ENCODE peak calls at places on chromosomes 4 and X, in nine cellular contexts. R, I, T, Q, G, L, X, M and U are unnamed samples.

GRCh38 chr4:44700427-44700826 is 22.2 kb downstream of the GUF1 start:
- DNase-seq in T (no peak), X (no peak), Q (no peak), G (no peak), R (no peak), L (no peak), I (no peak), M (no peak), U (no peak)

GRCh38 chrX:17082831-17083230 is 136.4 kb downstream of the REPS2 start:
- DNase-seq in I (peak), G (peak), R (no peak), Q (no peak), T (peak), X (peak), M (no peak), L (peak), U (no peak)

GRCh38 chrX:80648023-80648422 is 161.7 kb downstream of the BRWD3 start:
- DNase-seq in I (peak), Q (no peak), G (peak), R (no peak), X (no peak), M (no peak), T (peak), L (no peak), U (no peak)

GRCh38 chr4:24511371-24512063 is 72.8 kb downstream of the DHX15 start:
- DNase-seq in G (no peak), L (no peak), I (no peak), M (no peak), T (no peak), Q (no peak), X (no peak), R (no peak), U (no peak)

GRCh38 chr4:2390146-2390545 is 28.3 kb downstream of the ZFYVE28 start:
- DNase-seq in G (peak), R (no peak), I (no peak), T (no peak), M (no peak), X (no peak), L (no peak), Q (no peak), U (no peak)

GRCh38 chr4:178881937-178882336 is 1439.7 kb upstream of the AGA start:
- DNase-seq in Q (no peak), X (no peak), T (no peak), L (no peak), G (no peak), M (no peak), I (no peak), R (no peak), U (no peak)

GRCh38 chrX:68684291-68684918 is 36.9 kb downstream of the STARD8 start:
- DNase-seq in G (no peak), Q (no peak), R (no peak), L (no peak), X (no peak), M (no peak), I (no peak), T (no peak), U (no peak)

GRCh38 chr4:1058997-1059665 is 47.7 kb downstream of the FGFRL1 start:
- DNase-seq in X (no peak), R (no peak), T (no peak), I (no peak), M (no peak), Q (no peak), L (no peak), G (no peak), U (no peak)

GRCh38 chr4:30720656-30721352 is 635 bp downstream of the PCDH7 start:
- DNase-seq in I (no peak), X (peak), R (no peak), L (no peak), M (peak), T (peak), G (peak), Q (peak), U (peak)

GRCh38 chr4:98733601-98734000 is 75.2 kb upstream of the TSPAN5 start:
- DNase-seq in I (no peak), L (no peak), Q (no peak), X (no peak), R (no peak), G (no peak), M (no peak), T (no peak), U (no peak)

GRCh38 chrX:16335181-16335580 is 167.9 kb downstream of the MAGEB17 start:
- DNase-seq in R (no peak), Q (no peak), G (no peak), T (no peak), M (no peak), L (no peak), X (no peak), I (no peak), U (no peak)

GRCh38 chr4:145930592-145930991 is 8.0 kb downstream of the ZNF827 start:
- DNase-seq in T (no peak), L (no peak), X (no peak), Q (no peak), I (no peak), M (no peak), R (no peak), G (no peak), U (no peak)

GRCh38 chrX:3393581-3394111 is 47.2 kb upstream of the MXRA5 start:
- DNase-seq in X (no peak), L (no peak), Q (peak), R (no peak), M (no peak), G (peak), I (no peak), T (no peak), U (no peak)

GRCh38 chr4:139666735-139667266 is 1.2 kb downstream of the MGST2 start:
- DNase-seq in G (no peak), Q (peak), T (peak), R (peak), I (peak), M (peak), X (peak), L (peak), U (peak)

GRCh38 chrX:40852573-40852972 is 117.2 kb upstream of the MED14 start:
- DNase-seq in G (no peak), M (no peak), L (no peak), R (no peak), Q (no peak), X (no peak), I (no peak), T (no peak), U (no peak)

GRCh38 chr4:32775049-32775448 is 2054.9 kb downstream of the PCDH7 start:
- DNase-seq in I (peak), T (no peak), Q (peak), G (peak), X (no peak), M (no peak), L (no peak), R (no peak), U (peak)

GRCh38 chr4:113474017-113474416 is 287.5 kb downstream of the CAMK2D start:
- DNase-seq in R (peak), T (peak), G (peak), M (no peak), Q (no peak), I (no peak), X (no peak), L (no peak), U (no peak)

GRCh38 chr4:152705918-152706317 is 26.1 kb upstream of the TMEM154 start:
- DNase-seq in M (no peak), L (no peak), Q (no peak), X (no peak), R (no peak), T (no peak), I (no peak), G (no peak), U (no peak)

GRCh38 chr4:7429601-7430078 is 5.1 kb downstream of the PSAPL1 start:
- DNase-seq in I (no peak), R (no peak), M (peak), L (no peak), Q (no peak), G (no peak), X (no peak), T (no peak), U (no peak)

GRCh38 chr4:20253799-20254409 is 2.2 kb downstream of the SLIT2 start:
- DNase-seq in T (no peak), G (no peak), L (no peak), I (no peak), Q (peak), X (no peak), M (no peak), R (peak), U (no peak)

GRCh38 chrX:116232833-116233232 is 62.3 kb downstream of the AGTR2 start:
- DNase-seq in G (peak), X (no peak), M (no peak), R (peak), I (no peak), L (no peak), T (no peak), Q (no peak), U (no peak)

GRCh38 chrX:555589-556220 is 74.9 kb upstream of the SHOX start:
- DNase-seq in X (no peak), M (no peak), Q (no peak), L (no peak), T (no peak), R (no peak), I (no peak), G (no peak), U (no peak)

GRCh38 chr4:72631296-72631695 is 62.3 kb upstream of the ADAMTS3 start:
- DNase-seq in G (peak), I (no peak), L (no peak), M (no peak), Q (no peak), R (peak), X (no peak), T (peak), U (no peak)

GRCh38 chrX:40097101-40097491 is 662 bp downstream of the BCOR start:
- DNase-seq in R (no peak), I (no peak), X (no peak), L (no peak), G (no peak), Q (no peak), T (no peak), M (no peak), U (no peak)

GRCh38 chr4:18722748-18723191 is 701.2 kb upstream of the LCORL start:
- DNase-seq in M (no peak), Q (no peak), X (no peak), T (no peak), R (no peak), I (no peak), G (no peak), L (no peak), U (no peak)

GRCh38 chr4:15695240-15695699 is 7.6 kb upstream of the BST1 start:
- DNase-seq in M (no peak), X (no peak), I (no peak), R (peak), L (no peak), T (peak), Q (no peak), G (peak), U (no peak)

GRCh38 chr4:95505149-95505548 is 43.6 kb downstream of the UNC5C start:
- DNase-seq in L (no peak), T (peak), M (no peak), Q (no peak), X (no peak), R (no peak), G (peak), I (peak), U (no peak)

GRCh38 chr4:126071346-126072333 is 756.9 kb downstream of the FAT4 start:
- DNase-seq in T (peak), G (peak), Q (peak), X (peak), R (peak), L (peak), I (peak), M (peak), U (no peak)

GRCh38 chr4:147707892-147708672 is 23.8 kb upstream of the ARHGAP10 start:
- DNase-seq in I (peak), L (no peak), G (peak), M (peak), Q (peak), X (peak), R (peak), T (peak), U (no peak)

GRCh38 chr4:41196633-41197332 is 17.6 kb downstream of the APBB2 start:
- DNase-seq in I (no peak), L (no peak), R (peak), X (no peak), T (no peak), M (no peak), G (peak), Q (no peak), U (no peak)

GRCh38 chr4:68375667-68376559 is 26.0 kb upstream of the YTHDC1 start:
- DNase-seq in L (peak), X (peak), T (peak), I (peak), G (peak), M (peak), Q (no peak), R (peak), U (peak)

GRCh38 chr4:67988986-67989385 is 25.7 kb upstream of the TMPRSS11A start:
- DNase-seq in L (no peak), X (no peak), R (no peak), T (no peak), M (no peak), I (no peak), Q (no peak), G (no peak), U (no peak)

GRCh38 chr4:185955817-185956542 is 113.0 kb upstream of the TLR3 start:
- DNase-seq in X (no peak), T (no peak), L (no peak), R (no peak), G (no peak), I (no peak), Q (no peak), M (no peak), U (no peak)